ENCODE peak calls at places on chromosome 17, in five cellular contexts. U is H9, B is trophoblast cell, F is mesenchymal stem cell, G is H1. T is an unnamed sample.

GRCh38 chr17:21282231-21282630 is 2.3 kb upstream of the MAP2K3 start:
- DNase-seq in U (no peak), B (peak; percentile 84), F (peak; percentile 98), G (no peak), T (no peak)

GRCh38 chr17:13030459-13031305 is 12.9 kb upstream of the ELAC2 start:
- DNase-seq in B (peak; percentile 90), G (peak; percentile 67), U (peak; percentile 64), F (peak; percentile 53), T (peak; percentile 67)

GRCh38 chr17:12227547-12227946 is 206.9 kb downstream of the MAP2K4 start:
- DNase-seq in B (no peak), U (no peak), F (no peak), G (no peak), T (no peak)

GRCh38 chr17:74760404-74761105 is 12.1 kb downstream of the NHERF1 start:
- DNase-seq in G (no peak), F (no peak), B (no peak), U (no peak), T (no peak)

GRCh38 chr17:78684026-78684425 is 98.0 kb downstream of the CYTH1 start:
- DNase-seq in F (no peak), U (peak; percentile 19), G (no peak), B (no peak), T (no peak)

GRCh38 chr17:67496286-67496685 is 119.2 kb downstream of the PITPNC1 start:
- DNase-seq in B (no peak), F (peak; percentile 76), U (peak; percentile 8), G (no peak), T (no peak)

GRCh38 chr17:83065660-83066542 is 13.5 kb upstream of the METRNL start:
- DNase-seq in B (no peak), U (no peak), F (no peak), G (peak; percentile 28), T (no peak)

GRCh38 chr17:37701424-37702020 is 43.3 kb downstream of the HNF1B start:
- DNase-seq in U (peak; percentile 56), B (peak; percentile 55), F (no peak), G (peak; percentile 85), T (no peak)

GRCh38 chr17:63519972-63520882 is 2.9 kb upstream of the KCNH6 start:
- DNase-seq in G (peak; percentile 44), F (no peak), B (no peak), U (no peak), T (no peak)

GRCh38 chr17:8186787-8187516 is 3.0 kb downstream of the BORCS6 start:
- DNase-seq in F (peak; percentile 96), U (peak; percentile 98), G (peak; percentile 100), B (peak; percentile 96), T (peak; percentile 93)

GRCh38 chr17:37648555-37648954 is 5.3 kb upstream of the DDX52 start:
- DNase-seq in F (peak; percentile 81), B (peak; percentile 56), G (no peak), U (no peak), T (no peak)

GRCh38 chr17:47650525-47651522 is 1.1 kb downstream of the KPNB1 start:
- DNase-seq in G (peak; percentile 92), F (peak; percentile 97), B (peak; percentile 93), U (peak; percentile 99), T (peak; percentile 96)

GRCh38 chr17:29154516-29155234 is 25.5 kb downstream of the MYO18A start:
- DNase-seq in B (no peak), G (no peak), U (no peak), F (no peak), T (no peak)

GRCh38 chr17:57565119-57565635 is 179.9 kb downstream of the CCDC182 start:
- DNase-seq in B (peak; percentile 91), U (no peak), G (no peak), F (no peak), T (no peak)

GRCh38 chr17:57559634-57560387 is 185.3 kb downstream of the CCDC182 start:
- DNase-seq in U (no peak), F (no peak), G (no peak), B (no peak), T (no peak)

GRCh38 chr17:57563968-57564367 is 181.1 kb downstream of the CCDC182 start:
- DNase-seq in F (no peak), U (no peak), B (no peak), G (no peak), T (no peak)

GRCh38 chr17:57561072-57561861 is 183.8 kb downstream of the CCDC182 start:
- DNase-seq in G (no peak), B (no peak), U (no peak), F (no peak), T (no peak)

GRCh38 chr17:57562231-57562630 is 182.9 kb downstream of the CCDC182 start:
- DNase-seq in G (no peak), U (no peak), B (no peak), F (no peak), T (no peak)
- H2BK12ac ChIP-seq in G (no peak overlapping the region), U (no peak overlapping the region), B (no peak overlapping the region), F (no peak overlapping the region), T (no peak overlapping the region)

GRCh38 chr17:7070712-7071111 is 9.3 kb downstream of the CLEC10A start:
- DNase-seq in B (no peak), U (no peak), G (no peak), F (no peak), T (no peak)
- H3K4me2 ChIP-seq in B (no peak overlapping the region), U (no peak overlapping the region), G (no peak overlapping the region), F (no peak overlapping the region), T (no peak overlapping the region)

GRCh38 chr17:14840616-14841231 is 424.4 kb downstream of the PMP22 start:
- DNase-seq in F (peak; percentile 47), B (peak; percentile 49), G (no peak), U (no peak), T (no peak)
- H2BK12ac ChIP-seq in F (no peak overlapping the region), B (no peak overlapping the region), G (no peak overlapping the region), U (no peak overlapping the region), T (no peak overlapping the region)

DNA sequence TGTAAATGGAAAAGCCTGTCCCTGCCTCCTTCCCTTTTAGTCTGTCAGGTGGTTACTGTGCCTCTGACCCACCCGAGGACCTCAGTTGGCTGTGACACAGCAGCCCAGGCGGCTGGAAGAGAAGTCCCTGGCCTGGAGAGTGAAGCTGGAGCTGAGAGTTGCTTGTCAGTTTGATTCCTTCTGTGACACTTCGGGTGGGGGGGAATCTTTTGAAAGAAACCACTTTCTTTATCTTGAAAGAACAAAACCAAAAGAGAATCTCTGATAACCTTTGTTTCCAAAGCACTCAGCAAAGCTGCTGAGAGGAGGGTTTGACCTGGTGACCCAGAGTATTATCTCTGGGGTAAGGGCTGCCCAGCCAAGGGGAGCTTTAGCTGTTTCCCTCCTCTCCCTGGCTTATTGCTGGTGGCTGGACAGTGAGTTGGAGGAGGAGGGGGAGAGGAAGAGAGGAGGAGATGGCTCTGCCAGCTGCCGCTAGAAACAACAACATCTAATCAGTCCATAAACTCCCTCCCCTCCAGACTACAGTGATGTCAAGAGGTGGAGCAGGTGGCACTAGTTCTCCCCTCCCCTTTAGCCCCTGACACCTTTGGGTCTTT is 34.0 kb downstream of the YPEL2 start:
- DNase-seq in F (no peak), U (no peak), B (no peak), G (no peak), T (peak; percentile 84)
- H3K4me2 ChIP-seq in F (no peak overlapping the region), U (no peak overlapping the region), B (no peak overlapping the region), G (peak overlapping the region; percentile 37), T (peak overlapping the region; percentile 53)

GRCh38 chr17:70525976-70526375 is 356.6 kb downstream of the KCNJ2 start:
- DNase-seq in G (no peak), F (no peak), U (no peak), B (no peak), T (no peak)

GRCh38 chr17:70523407-70523806 is 354.1 kb downstream of the KCNJ2 start:
- DNase-seq in G (no peak), B (no peak), F (no peak), U (no peak), T (no peak)

GRCh38 chr17:70521821-70522256 is 352.5 kb downstream of the KCNJ2 start:
- DNase-seq in G (no peak), B (no peak), F (no peak), U (no peak), T (no peak)

DNA sequence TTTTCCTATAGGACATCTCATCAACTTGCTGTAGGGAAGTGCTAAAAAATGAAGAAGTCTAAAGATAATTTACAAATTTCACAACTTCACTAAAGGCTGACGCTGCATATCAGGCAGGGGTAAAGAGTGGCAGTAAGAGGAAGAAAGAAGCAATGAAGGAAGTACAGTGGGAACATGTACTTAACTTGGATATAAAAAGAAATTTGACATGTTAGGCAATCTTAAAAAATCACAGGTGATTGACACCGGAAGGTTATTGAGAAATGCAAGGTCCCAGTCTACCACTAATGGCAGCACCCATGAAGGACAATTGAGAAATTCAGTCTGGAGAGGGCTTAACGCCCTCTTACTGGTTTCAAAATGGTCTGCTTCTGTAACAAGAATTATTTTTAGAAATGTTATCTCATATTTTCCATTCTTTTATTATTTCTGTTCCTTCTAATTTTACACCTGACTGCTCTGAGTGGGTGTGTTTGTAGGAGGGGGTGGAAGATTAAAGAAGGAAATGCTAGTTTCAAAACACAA is 358.1 kb downstream of the KCNJ2 start:
- DNase-seq in B (no peak), U (no peak), G (no peak), F (no peak), T (no peak)
- H2BK12ac ChIP-seq in B (no peak overlapping the region), U (no peak overlapping the region), G (no peak overlapping the region), F (no peak overlapping the region), T (no peak overlapping the region)

GRCh38 chr17:35942588-35943186 is 826 bp downstream of the LYZL6 start:
- DNase-seq in B (no peak), U (no peak), G (no peak), F (no peak), T (no peak)
- H3K4me2 ChIP-seq in B (no peak overlapping the region), U (no peak overlapping the region), G (no peak overlapping the region), F (no peak overlapping the region), T (no peak overlapping the region)

DNA sequence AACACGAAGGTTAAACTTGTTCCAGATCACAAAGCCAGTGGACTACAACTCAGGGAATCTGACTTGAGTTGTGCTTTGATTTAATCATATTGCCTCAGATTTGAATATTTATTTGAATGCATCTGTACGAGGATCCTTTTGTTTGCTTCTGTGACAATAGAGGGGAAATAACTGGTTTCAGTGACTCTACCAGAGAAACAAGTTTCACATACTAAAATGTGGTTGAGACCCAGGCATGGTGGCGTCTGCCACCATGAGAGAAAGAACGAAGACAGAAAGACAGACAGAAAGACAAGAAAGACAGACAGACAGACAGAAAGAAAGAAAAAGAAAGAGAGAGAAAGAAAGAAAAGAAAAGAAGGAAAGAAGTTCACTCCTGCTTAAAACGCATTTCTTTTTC is 24.0 kb downstream of the YWHAE start:
- DNase-seq in U (no peak), F (no peak), G (no peak), B (no peak), T (no peak)
- H2BK12ac ChIP-seq in U (no peak overlapping the region), F (no peak overlapping the region), G (no peak overlapping the region), B (no peak overlapping the region), T (no peak overlapping the region)

DNA sequence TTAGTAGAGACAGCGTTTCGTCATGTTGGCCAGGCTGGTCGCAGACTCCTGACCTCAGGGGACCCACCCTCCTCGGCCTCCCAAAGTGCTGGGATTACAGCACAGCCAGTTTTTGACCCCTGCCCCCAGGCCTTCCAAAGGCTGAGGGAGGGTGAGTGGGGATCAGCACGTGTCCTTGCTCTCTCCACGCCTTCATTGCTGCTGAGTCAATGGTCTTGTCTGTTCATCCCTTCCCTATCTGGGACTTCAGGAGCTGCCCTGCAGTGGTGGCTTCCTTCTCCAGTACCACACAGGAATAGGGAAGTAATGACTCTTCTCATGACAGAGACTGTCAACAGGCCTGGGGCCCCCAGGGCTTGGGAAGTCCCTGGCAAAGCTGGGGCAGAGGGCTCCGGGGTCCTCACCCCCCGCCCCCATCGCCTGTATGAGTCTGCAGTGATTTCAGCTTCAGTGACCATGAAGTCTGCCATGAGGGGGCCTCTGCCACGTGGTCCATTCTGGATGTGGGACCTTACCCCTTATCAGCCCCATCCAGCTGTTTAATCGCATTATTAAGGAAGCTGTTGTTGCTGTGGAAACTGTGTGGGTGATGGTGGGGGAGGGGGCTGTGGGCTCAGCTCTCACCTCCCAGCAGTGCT is 6.1 kb downstream of the ABCC3 start:
- DNase-seq in G (no peak), F (peak; percentile 58), B (peak; percentile 94), U (no peak), T (no peak)
- H3K4me2 ChIP-seq in G (no peak overlapping the region), F (no peak overlapping the region), B (no peak overlapping the region), U (no peak overlapping the region), T (no peak overlapping the region)